ENCODE peak calls at places on chromosomes 12 and 14, in ten cellular contexts. P is HepG2, B is stomach, F is heart left ventricle, O is A549, C is esophagus squamous epithelium, K is IMR-90, I is thyroid gland, S is spleen, J is ovary. T is an unnamed sample.

GRCh38 chr14:99598774-99599173 is 5.2 kb downstream of the CCDC85C start:
- DNase-seq in P (peak), B (no peak), F (no peak), O (no peak), C (no peak), K (no peak), I (no peak), S (no peak), J (no peak), T (no peak)

GRCh38 chr12:59393506-59393905 is 202.3 kb upstream of the SLC16A7 start:
- DNase-seq in P (no peak), B (no peak), F (no peak), O (no peak), C (no peak), K (no peak), I (no peak), S (no peak), J (no peak), T (no peak)

GRCh38 chr14:91373591-91374245 is 43.9 kb downstream of the CCDC88C start:
- DNase-seq in P (no peak), B (no peak), F (peak), O (no peak), C (no peak), K (no peak), I (no peak), S (no peak), J (no peak), T (no peak)

GRCh38 chr12:42574879-42575278 is 14.7 kb downstream of the PRICKLE1 start:
- DNase-seq in P (no peak), B (no peak), F (no peak), O (no peak), C (no peak), K (no peak), I (no peak), S (no peak), J (no peak), T (no peak)

GRCh38 chr14:21672116-21672515 is 1.5 kb downstream of the OR4E1 start:
- DNase-seq in P (no peak), B (no peak), F (no peak), O (no peak), C (no peak), K (peak), I (no peak), S (no peak), J (no peak), T (no peak)

GRCh38 chr12:92065018-92065499 is 80.6 kb downstream of the BTG1 start:
- DNase-seq in P (peak), B (peak), F (no peak), O (peak), C (no peak), K (peak), I (no peak), S (no peak), J (no peak), T (no peak)

GRCh38 chr12:89909753-89910152 is 201.1 kb upstream of the ATP2B1 start:
- DNase-seq in P (no peak), B (no peak), F (no peak), O (no peak), C (no peak), K (no peak), I (no peak), S (no peak), J (no peak), T (no peak)

GRCh38 chr14:75273272-75274044 is 5.2 kb upstream of the FOS start:
- DNase-seq in P (no peak), B (no peak), F (no peak), O (no peak), C (no peak), K (peak), I (no peak), S (peak), J (no peak), T (no peak)

GRCh38 chr12:48454675-48455074 is 17.7 kb upstream of the ANP32D start:
- DNase-seq in P (peak), B (no peak), F (no peak), O (no peak), C (no peak), K (peak), I (no peak), S (no peak), J (no peak), T (no peak)

GRCh38 chr12:114306646-114307045 is 99.3 kb downstream of the TBX5 start:
- DNase-seq in P (no peak), B (no peak), F (no peak), O (no peak), C (no peak), K (peak), I (no peak), S (no peak), J (no peak), T (no peak)

GRCh38 chr12:130031571-130032189 is 127.9 kb upstream of the TMEM132D start:
- DNase-seq in P (peak), B (peak), F (peak), O (peak), C (no peak), K (no peak), I (peak), S (peak), J (no peak), T (no peak)

GRCh38 chr14:55599250-55599879 is 19.4 kb downstream of the KTN1 start:
- DNase-seq in P (peak), B (peak), F (no peak), O (no peak), C (no peak), K (no peak), I (no peak), S (no peak), J (no peak), T (no peak)

GRCh38 chr12:75437564-75437963 is 43.0 kb upstream of the GLIPR1 start:
- DNase-seq in P (peak), B (no peak), F (no peak), O (no peak), C (no peak), K (peak), I (no peak), S (no peak), J (no peak), T (no peak)

GRCh38 chr14:32939254-32940065 is 781 bp downstream of the NPAS3 start:
- DNase-seq in P (no peak), B (peak), F (peak), O (no peak), C (no peak), K (peak), I (peak), S (peak), J (peak), T (peak)

GRCh38 chr14:54627718-54628345 is 60.9 kb downstream of the SAMD4A start:
- DNase-seq in P (no peak), B (no peak), F (no peak), O (no peak), C (no peak), K (peak), I (no peak), S (peak), J (no peak), T (peak)

GRCh38 chr14:96706893-96707292 is 90.3 kb upstream of the VRK1 start:
- DNase-seq in P (no peak), B (no peak), F (no peak), O (no peak), C (no peak), K (no peak), I (no peak), S (no peak), J (no peak), T (no peak)

GRCh38 chr12:27331299-27331926 is 1.2 kb upstream of the BMAL2 start:
- DNase-seq in P (peak), B (no peak), F (no peak), O (peak), C (no peak), K (peak), I (no peak), S (no peak), J (no peak), T (no peak)

GRCh38 chr14:71932229-71932951 is at the start of gene RGS6:
- DNase-seq in P (peak), B (peak), F (no peak), O (no peak), C (no peak), K (no peak), I (peak), S (no peak), J (no peak), T (no peak)

GRCh38 chr12:27076930-27077329 is 5.4 kb downstream of the C12orf71 start:
- DNase-seq in P (no peak), B (no peak), F (no peak), O (no peak), C (no peak), K (peak), I (no peak), S (no peak), J (no peak), T (no peak)

GRCh38 chr14:101291390-101291789 is 269.9 kb upstream of the DIO3 start:
- DNase-seq in P (no peak), B (no peak), F (no peak), O (no peak), C (no peak), K (no peak), I (no peak), S (no peak), J (no peak), T (no peak)

GRCh38 chr12:125100551-125101434 is 35.6 kb downstream of the AACS start:
- DNase-seq in P (peak), B (no peak), F (no peak), O (peak), C (no peak), K (no peak), I (no peak), S (no peak), J (no peak), T (no peak)

GRCh38 chr12:30679250-30679649 is 16.4 kb downstream of the IPO8 start:
- DNase-seq in P (no peak), B (no peak), F (no peak), O (no peak), C (no peak), K (no peak), I (no peak), S (no peak), J (no peak), T (no peak)

GRCh38 chr14:31411218-31411727 is 9.1 kb downstream of the HEATR5A start:
- DNase-seq in P (no peak), B (no peak), F (no peak), O (no peak), C (no peak), K (peak), I (no peak), S (no peak), J (no peak), T (no peak)

GRCh38 chr12:104190151-104190550 is 25.4 kb upstream of the TXNRD1 start:
- DNase-seq in P (no peak), B (no peak), F (no peak), O (no peak), C (no peak), K (peak), I (no peak), S (no peak), J (no peak), T (no peak)

GRCh38 chr12:55708695-55709233 is 1.1 kb upstream of the ITGA7 start:
- DNase-seq in P (no peak), B (no peak), F (peak), O (no peak), C (no peak), K (no peak), I (no peak), S (peak), J (no peak), T (no peak)
- H3K4me3 ChIP-seq in P (no peak), B (peak), F (peak), O (peak), C (peak), K (no peak), I (no peak), S (peak), J (no peak), T (peak)

GRCh38 chr12:6955462-6956331 is 4.5 kb downstream of the PTPN6 start:
- DNase-seq in P (no peak), B (no peak), F (no peak), O (no peak), C (no peak), K (no peak), I (no peak), S (peak), J (no peak), T (no peak)
- H3K27ac ChIP-seq in P (no peak), B (peak), F (no peak), O (no peak), C (no peak), K (no peak), I (no peak), S (peak), J (no peak), T (no peak)

GRCh38 chr14:104991896-104992230 is 6.3 kb downstream of the CLBA1 start:
- DNase-seq in P (no peak), B (no peak), F (no peak), O (no peak), C (no peak), K (no peak), I (no peak), S (no peak), J (no peak), T (no peak)
- TF ChIP-seq POLR2A in P (no peak), B (no peak), F (no peak), O (no peak), C (no peak), K (no peak), I (no peak), S (no peak), J (no peak), T (no peak)

DNA sequence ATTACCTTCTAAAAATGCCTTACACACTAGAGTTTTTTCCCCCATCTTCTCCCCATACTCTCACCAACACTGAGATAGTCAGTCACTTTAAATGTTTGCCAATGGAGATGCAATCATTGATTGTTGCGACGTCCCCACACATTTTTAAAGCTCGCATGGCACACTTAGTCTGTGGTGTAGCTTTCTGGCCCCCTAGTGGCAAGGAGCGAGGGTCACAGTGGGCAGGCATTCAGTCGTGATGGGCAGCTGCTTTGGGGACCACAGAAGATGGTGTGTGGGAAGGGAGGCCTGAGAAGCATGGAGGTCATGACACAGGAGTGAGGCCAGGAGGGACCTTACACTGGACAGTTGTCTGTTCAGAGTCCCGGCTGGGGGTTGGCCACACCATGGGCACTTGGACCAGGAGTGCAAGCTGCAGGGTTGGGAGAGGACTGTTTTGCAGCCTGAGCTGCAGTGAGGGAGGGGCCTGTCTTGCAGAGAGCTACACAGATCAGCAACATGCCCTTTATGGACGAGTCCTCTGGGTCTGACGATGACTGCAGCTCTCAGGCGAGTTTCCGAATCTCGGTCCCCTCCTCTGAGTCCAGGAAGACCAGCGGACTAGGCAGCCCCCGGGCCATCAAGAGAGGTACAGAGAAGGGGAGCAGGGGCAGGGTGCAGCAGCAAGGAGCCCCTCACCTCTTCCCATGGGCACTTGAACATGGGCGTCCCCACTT is 28.6 kb downstream of the PIGH start:
- DNase-seq in P (peak), B (peak), F (peak), O (peak), C (no peak), K (peak), I (peak), S (peak), J (peak), T (peak)
- H3K4me3 ChIP-seq in P (no peak), B (no peak), F (no peak), O (no peak), C (no peak), K (no peak), I (no peak), S (no peak), J (no peak), T (no peak)

DNA sequence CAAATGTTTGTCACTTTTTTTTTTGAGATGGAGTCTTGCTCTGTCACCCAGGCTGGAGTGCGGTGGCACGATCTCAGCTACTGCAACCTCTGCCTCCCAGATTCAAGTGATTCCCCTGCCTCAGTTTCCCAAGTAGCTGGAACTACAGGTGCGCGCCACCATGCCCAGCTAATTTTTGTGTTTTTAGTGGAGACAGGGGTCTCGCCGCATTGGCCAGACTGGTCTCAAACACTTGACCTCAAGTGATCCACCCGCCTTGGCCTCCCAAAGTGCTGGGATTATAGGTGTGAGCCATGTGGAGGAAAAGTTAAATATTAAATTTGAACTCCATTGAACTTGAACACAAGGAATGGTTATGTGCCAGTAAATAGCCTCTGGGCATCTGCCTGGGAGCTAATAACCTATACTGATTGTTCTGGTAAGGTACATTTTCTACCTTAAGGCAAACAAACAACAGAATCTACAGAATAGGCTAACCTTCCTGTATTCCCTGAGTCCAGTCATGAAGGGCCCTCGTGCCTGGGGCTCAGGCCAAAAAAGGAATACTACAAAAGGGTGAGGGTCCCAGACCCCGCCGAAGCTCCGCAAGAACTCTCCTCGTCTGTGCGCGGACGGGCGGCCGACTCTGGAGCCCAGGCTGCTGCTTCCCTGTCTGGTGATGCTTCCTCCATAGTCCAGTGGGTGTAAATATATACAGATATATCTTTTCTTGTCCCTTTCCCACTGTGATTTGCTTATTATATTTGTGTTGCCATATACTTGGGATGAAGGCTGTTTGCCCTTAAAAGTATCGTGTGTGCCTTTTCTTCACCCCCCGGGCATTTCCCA is 74.0 kb upstream of the EIF5 start:
- DNase-seq in P (no peak), B (peak), F (no peak), O (no peak), C (no peak), K (no peak), I (no peak), S (no peak), J (no peak), T (no peak)
- H3K27ac ChIP-seq in P (peak), B (peak), F (peak), O (peak), C (peak), K (peak), I (peak), S (no peak), J (peak), T (peak)